ENCODE peak calls at places on chromosomes 4 and X, in eight cellular contexts. One of them, this sample, is unnamed.

GRCh38 chr4:17010426-17011087 is 112.1 kb upstream of the LDB2 start:
- DNase-seq in G401: no peak
- DNase-seq in stimulated activated CD4-positive, alpha-beta T cell treated with anti-CD3 and anti-CD28 coated beads, Interleukin-2, amount 100 ng/mL, for 48 hours: no peak
- DNase-seq in hypothalamus: no peak
- DNase-seq in fibroblast of the aortic adventitia: no peak
- DNase-seq in Caco-2: no peak
- DNase-seq in ecto neural progenitor cell: no peak
- DNase-seq in NCI-H510A treated with DMSO at 0.1 percent for 48 hours: no peak
- DNase-seq in this sample: no peak

GRCh38 chrX:109707322-109707721 is 25.7 kb downstream of the ACSL4 start:
- DNase-seq in stimulated activated CD4-positive, alpha-beta T cell treated with anti-CD3 and anti-CD28 coated beads, Interleukin-2, amount 100 ng/mL, for 48 hours: no peak
- DNase-seq in Caco-2: no peak
- DNase-seq in ecto neural progenitor cell: no peak
- DNase-seq in fibroblast of the aortic adventitia: no peak
- DNase-seq in G401: no peak
- DNase-seq in hypothalamus: no peak
- DNase-seq in NCI-H510A treated with DMSO at 0.1 percent for 48 hours: no peak
- DNase-seq in this sample: no peak

GRCh38 chr4:26766142-26766541 is 94.5 kb upstream of the STIM2 start:
- DNase-seq in NCI-H510A treated with DMSO at 0.1 percent for 48 hours: no peak
- DNase-seq in stimulated activated CD4-positive, alpha-beta T cell treated with anti-CD3 and anti-CD28 coated beads, Interleukin-2, amount 100 ng/mL, for 48 hours: no peak
- DNase-seq in fibroblast of the aortic adventitia: no peak
- DNase-seq in G401: no peak
- DNase-seq in hypothalamus: no peak
- DNase-seq in ecto neural progenitor cell: no peak
- DNase-seq in Caco-2: no peak
- DNase-seq in this sample: no peak

GRCh38 chr4:28654618-28655017 is 1794.0 kb downstream of the STIM2 start:
- DNase-seq in hypothalamus: no peak
- DNase-seq in G401: no peak
- DNase-seq in Caco-2: no peak
- DNase-seq in NCI-H510A treated with DMSO at 0.1 percent for 48 hours: no peak
- DNase-seq in ecto neural progenitor cell: no peak
- DNase-seq in stimulated activated CD4-positive, alpha-beta T cell treated with anti-CD3 and anti-CD28 coated beads, Interleukin-2, amount 100 ng/mL, for 48 hours: no peak
- DNase-seq in fibroblast of the aortic adventitia: no peak
- DNase-seq in this sample: no peak

GRCh38 chr4:76993787-76994641 is 44.5 kb downstream of the SEPTIN11 start:
- DNase-seq in NCI-H510A treated with DMSO at 0.1 percent for 48 hours: peak
- DNase-seq in stimulated activated CD4-positive, alpha-beta T cell treated with anti-CD3 and anti-CD28 coated beads, Interleukin-2, amount 100 ng/mL, for 48 hours: peak
- DNase-seq in G401: peak
- DNase-seq in Caco-2: no peak
- DNase-seq in fibroblast of the aortic adventitia: no peak
- DNase-seq in hypothalamus: no peak
- DNase-seq in ecto neural progenitor cell: no peak
- DNase-seq in this sample: no peak

GRCh38 chr4:8653326-8654000 is 60.9 kb downstream of the CPZ start:
- DNase-seq in NCI-H510A treated with DMSO at 0.1 percent for 48 hours: no peak
- DNase-seq in hypothalamus: no peak
- DNase-seq in Caco-2: peak
- DNase-seq in fibroblast of the aortic adventitia: no peak
- DNase-seq in G401: no peak
- DNase-seq in ecto neural progenitor cell: peak
- DNase-seq in stimulated activated CD4-positive, alpha-beta T cell treated with anti-CD3 and anti-CD28 coated beads, Interleukin-2, amount 100 ng/mL, for 48 hours: no peak
- DNase-seq in this sample: no peak

GRCh38 chr4:80255374-80256095 is 10.9 kb upstream of the FGF5 start:
- DNase-seq in G401: no peak
- DNase-seq in ecto neural progenitor cell: no peak
- DNase-seq in NCI-H510A treated with DMSO at 0.1 percent for 48 hours: no peak
- DNase-seq in stimulated activated CD4-positive, alpha-beta T cell treated with anti-CD3 and anti-CD28 coated beads, Interleukin-2, amount 100 ng/mL, for 48 hours: no peak
- DNase-seq in fibroblast of the aortic adventitia: no peak
- DNase-seq in Caco-2: no peak
- DNase-seq in hypothalamus: no peak
- DNase-seq in this sample: no peak

GRCh38 chr4:41212221-41213203 is 1.8 kb downstream of the APBB2 start:
- DNase-seq in Caco-2: peak
- DNase-seq in ecto neural progenitor cell: no peak
- DNase-seq in stimulated activated CD4-positive, alpha-beta T cell treated with anti-CD3 and anti-CD28 coated beads, Interleukin-2, amount 100 ng/mL, for 48 hours: no peak
- DNase-seq in G401: peak
- DNase-seq in hypothalamus: peak
- DNase-seq in NCI-H510A treated with DMSO at 0.1 percent for 48 hours: peak
- DNase-seq in fibroblast of the aortic adventitia: peak
- DNase-seq in this sample: no peak

GRCh38 chr4:113181289-113182007 is 132.0 kb downstream of the ANK2 start:
- DNase-seq in Caco-2: peak
- DNase-seq in stimulated activated CD4-positive, alpha-beta T cell treated with anti-CD3 and anti-CD28 coated beads, Interleukin-2, amount 100 ng/mL, for 48 hours: no peak
- DNase-seq in ecto neural progenitor cell: no peak
- DNase-seq in fibroblast of the aortic adventitia: no peak
- DNase-seq in hypothalamus: no peak
- DNase-seq in G401: peak
- DNase-seq in NCI-H510A treated with DMSO at 0.1 percent for 48 hours: peak
- DNase-seq in this sample: no peak

GRCh38 chr4:88963817-88964216 is 93.2 kb downstream of the FAM13A start:
- DNase-seq in G401: no peak
- DNase-seq in NCI-H510A treated with DMSO at 0.1 percent for 48 hours: peak
- DNase-seq in fibroblast of the aortic adventitia: no peak
- DNase-seq in Caco-2: no peak
- DNase-seq in stimulated activated CD4-positive, alpha-beta T cell treated with anti-CD3 and anti-CD28 coated beads, Interleukin-2, amount 100 ng/mL, for 48 hours: no peak
- DNase-seq in ecto neural progenitor cell: no peak
- DNase-seq in hypothalamus: no peak
- DNase-seq in this sample: no peak

GRCh38 chr4:130712038-130712437 is 1616.1 kb downstream of the C4orf33 start:
- DNase-seq in G401: no peak
- DNase-seq in Caco-2: no peak
- DNase-seq in ecto neural progenitor cell: no peak
- DNase-seq in NCI-H510A treated with DMSO at 0.1 percent for 48 hours: no peak
- DNase-seq in fibroblast of the aortic adventitia: no peak
- DNase-seq in hypothalamus: no peak
- DNase-seq in stimulated activated CD4-positive, alpha-beta T cell treated with anti-CD3 and anti-CD28 coated beads, Interleukin-2, amount 100 ng/mL, for 48 hours: no peak
- DNase-seq in this sample: no peak

GRCh38 chr4:130077275-130077674 is 981.3 kb downstream of the C4orf33 start:
- DNase-seq in ecto neural progenitor cell: no peak
- DNase-seq in stimulated activated CD4-positive, alpha-beta T cell treated with anti-CD3 and anti-CD28 coated beads, Interleukin-2, amount 100 ng/mL, for 48 hours: no peak
- DNase-seq in fibroblast of the aortic adventitia: no peak
- DNase-seq in G401: no peak
- DNase-seq in hypothalamus: no peak
- DNase-seq in Caco-2: no peak
- DNase-seq in NCI-H510A treated with DMSO at 0.1 percent for 48 hours: no peak
- DNase-seq in this sample: no peak

GRCh38 chrX:65932173-65933084 is 107.5 kb downstream of the VSIG4 start:
- DNase-seq in Caco-2: no peak
- DNase-seq in NCI-H510A treated with DMSO at 0.1 percent for 48 hours: no peak
- DNase-seq in fibroblast of the aortic adventitia: no peak
- DNase-seq in hypothalamus: no peak
- DNase-seq in G401: no peak
- DNase-seq in stimulated activated CD4-positive, alpha-beta T cell treated with anti-CD3 and anti-CD28 coated beads, Interleukin-2, amount 100 ng/mL, for 48 hours: no peak
- DNase-seq in ecto neural progenitor cell: no peak
- DNase-seq in this sample: no peak

GRCh38 chr4:1029957-1030520 is 18.6 kb downstream of the FGFRL1 start:
- DNase-seq in NCI-H510A treated with DMSO at 0.1 percent for 48 hours: no peak
- DNase-seq in fibroblast of the aortic adventitia: no peak
- DNase-seq in Caco-2: no peak
- DNase-seq in G401: no peak
- DNase-seq in hypothalamus: no peak
- DNase-seq in ecto neural progenitor cell: peak
- DNase-seq in stimulated activated CD4-positive, alpha-beta T cell treated with anti-CD3 and anti-CD28 coated beads, Interleukin-2, amount 100 ng/mL, for 48 hours: no peak
- DNase-seq in this sample: no peak

GRCh38 chr4:6116696-6117285 is 83.6 kb downstream of the JAKMIP1 start:
- DNase-seq in stimulated activated CD4-positive, alpha-beta T cell treated with anti-CD3 and anti-CD28 coated beads, Interleukin-2, amount 100 ng/mL, for 48 hours: no peak
- DNase-seq in Caco-2: no peak
- DNase-seq in hypothalamus: no peak
- DNase-seq in NCI-H510A treated with DMSO at 0.1 percent for 48 hours: peak
- DNase-seq in G401: peak
- DNase-seq in fibroblast of the aortic adventitia: no peak
- DNase-seq in ecto neural progenitor cell: peak
- DNase-seq in this sample: no peak

GRCh38 chr4:120066182-120066524 is 495 bp downstream of the MAD2L1 start:
- DNase-seq in ecto neural progenitor cell: no peak
- DNase-seq in G401: no peak
- DNase-seq in fibroblast of the aortic adventitia: no peak
- DNase-seq in NCI-H510A treated with DMSO at 0.1 percent for 48 hours: no peak
- DNase-seq in stimulated activated CD4-positive, alpha-beta T cell treated with anti-CD3 and anti-CD28 coated beads, Interleukin-2, amount 100 ng/mL, for 48 hours: no peak
- DNase-seq in Caco-2: no peak
- DNase-seq in hypothalamus: no peak
- DNase-seq in this sample: no peak

GRCh38 chr4:131370846-131371245 is 1778.2 kb upstream of the PCDH10 start:
- DNase-seq in fibroblast of the aortic adventitia: no peak
- DNase-seq in NCI-H510A treated with DMSO at 0.1 percent for 48 hours: peak
- DNase-seq in hypothalamus: no peak
- DNase-seq in stimulated activated CD4-positive, alpha-beta T cell treated with anti-CD3 and anti-CD28 coated beads, Interleukin-2, amount 100 ng/mL, for 48 hours: no peak
- DNase-seq in G401: no peak
- DNase-seq in ecto neural progenitor cell: no peak
- DNase-seq in Caco-2: no peak
- DNase-seq in this sample: no peak

GRCh38 chrX:14291626-14292025 is 237.7 kb upstream of the GLRA2 start:
- DNase-seq in NCI-H510A treated with DMSO at 0.1 percent for 48 hours: no peak
- DNase-seq in hypothalamus: no peak
- DNase-seq in Caco-2: no peak
- DNase-seq in ecto neural progenitor cell: no peak
- DNase-seq in fibroblast of the aortic adventitia: no peak
- DNase-seq in G401: no peak
- DNase-seq in stimulated activated CD4-positive, alpha-beta T cell treated with anti-CD3 and anti-CD28 coated beads, Interleukin-2, amount 100 ng/mL, for 48 hours: no peak
- DNase-seq in this sample: no peak

GRCh38 chr4:8772499-8773123 is 99.0 kb downstream of the HMX1 start:
- DNase-seq in stimulated activated CD4-positive, alpha-beta T cell treated with anti-CD3 and anti-CD28 coated beads, Interleukin-2, amount 100 ng/mL, for 48 hours: no peak
- DNase-seq in G401: no peak
- DNase-seq in Caco-2: no peak
- DNase-seq in hypothalamus: no peak
- DNase-seq in fibroblast of the aortic adventitia: no peak
- DNase-seq in ecto neural progenitor cell: no peak
- DNase-seq in NCI-H510A treated with DMSO at 0.1 percent for 48 hours: no peak
- DNase-seq in this sample: peak

GRCh38 chr4:108512615-108513505 is 107.5 kb upstream of the RPL34 start:
- DNase-seq in G401: peak
- DNase-seq in stimulated activated CD4-positive, alpha-beta T cell treated with anti-CD3 and anti-CD28 coated beads, Interleukin-2, amount 100 ng/mL, for 48 hours: peak
- DNase-seq in Caco-2: peak
- DNase-seq in NCI-H510A treated with DMSO at 0.1 percent for 48 hours: peak
- DNase-seq in fibroblast of the aortic adventitia: peak
- DNase-seq in hypothalamus: peak
- DNase-seq in ecto neural progenitor cell: peak
- DNase-seq in this sample: no peak

GRCh38 chr4:74370912-74371311 is 6.0 kb downstream of the EREG start:
- DNase-seq in ecto neural progenitor cell: peak
- DNase-seq in NCI-H510A treated with DMSO at 0.1 percent for 48 hours: peak
- DNase-seq in G401: peak
- DNase-seq in Caco-2: peak
- DNase-seq in stimulated activated CD4-positive, alpha-beta T cell treated with anti-CD3 and anti-CD28 coated beads, Interleukin-2, amount 100 ng/mL, for 48 hours: no peak
- DNase-seq in hypothalamus: no peak
- DNase-seq in fibroblast of the aortic adventitia: peak
- DNase-seq in this sample: no peak

GRCh38 chrX:37685452-37686347 is at the start of gene XK:
- DNase-seq in hypothalamus: no peak
- DNase-seq in G401: peak
- DNase-seq in NCI-H510A treated with DMSO at 0.1 percent for 48 hours: peak
- DNase-seq in fibroblast of the aortic adventitia: peak
- DNase-seq in stimulated activated CD4-positive, alpha-beta T cell treated with anti-CD3 and anti-CD28 coated beads, Interleukin-2, amount 100 ng/mL, for 48 hours: peak
- DNase-seq in Caco-2: peak
- DNase-seq in ecto neural progenitor cell: peak
- DNase-seq in this sample: peak

GRCh38 chrX:4175221-4175620 is 461.8 kb upstream of the PRKX start:
- DNase-seq in Caco-2: no peak
- DNase-seq in ecto neural progenitor cell: no peak
- DNase-seq in NCI-H510A treated with DMSO at 0.1 percent for 48 hours: no peak
- DNase-seq in hypothalamus: no peak
- DNase-seq in G401: no peak
- DNase-seq in fibroblast of the aortic adventitia: no peak
- DNase-seq in stimulated activated CD4-positive, alpha-beta T cell treated with anti-CD3 and anti-CD28 coated beads, Interleukin-2, amount 100 ng/mL, for 48 hours: no peak
- DNase-seq in this sample: no peak

GRCh38 chrX:44332437-44332836 is 11.0 kb downstream of the EFHC2 start:
- DNase-seq in Caco-2: no peak
- DNase-seq in ecto neural progenitor cell: no peak
- DNase-seq in stimulated activated CD4-positive, alpha-beta T cell treated with anti-CD3 and anti-CD28 coated beads, Interleukin-2, amount 100 ng/mL, for 48 hours: no peak
- DNase-seq in fibroblast of the aortic adventitia: no peak
- DNase-seq in G401: no peak
- DNase-seq in NCI-H510A treated with DMSO at 0.1 percent for 48 hours: no peak
- DNase-seq in hypothalamus: no peak
- DNase-seq in this sample: no peak

GRCh38 chrX:102845020-102845419 is 92.1 kb upstream of the RAB40AL start:
- DNase-seq in stimulated activated CD4-positive, alpha-beta T cell treated with anti-CD3 and anti-CD28 coated beads, Interleukin-2, amount 100 ng/mL, for 48 hours: no peak
- DNase-seq in hypothalamus: no peak
- DNase-seq in fibroblast of the aortic adventitia: no peak
- DNase-seq in NCI-H510A treated with DMSO at 0.1 percent for 48 hours: no peak
- DNase-seq in Caco-2: no peak
- DNase-seq in G401: no peak
- DNase-seq in ecto neural progenitor cell: no peak
- DNase-seq in this sample: no peak

GRCh38 chrX:111270339-111270738 is at the start of gene CAPN6:
- DNase-seq in G401: no peak
- DNase-seq in hypothalamus: no peak
- DNase-seq in Caco-2: peak
- DNase-seq in fibroblast of the aortic adventitia: peak
- DNase-seq in ecto neural progenitor cell: peak
- DNase-seq in NCI-H510A treated with DMSO at 0.1 percent for 48 hours: no peak
- DNase-seq in stimulated activated CD4-positive, alpha-beta T cell treated with anti-CD3 and anti-CD28 coated beads, Interleukin-2, amount 100 ng/mL, for 48 hours: no peak
- DNase-seq in this sample: no peak

GRCh38 chrX:38154340-38154739 is 66.3 kb downstream of the SRPX start:
- DNase-seq in hypothalamus: no peak
- DNase-seq in ecto neural progenitor cell: no peak
- DNase-seq in Caco-2: no peak
- DNase-seq in fibroblast of the aortic adventitia: no peak
- DNase-seq in G401: no peak
- DNase-seq in stimulated activated CD4-positive, alpha-beta T cell treated with anti-CD3 and anti-CD28 coated beads, Interleukin-2, amount 100 ng/mL, for 48 hours: no peak
- DNase-seq in NCI-H510A treated with DMSO at 0.1 percent for 48 hours: no peak
- DNase-seq in this sample: no peak

GRCh38 chrX:80576815-80577533 is 156.7 kb downstream of the TENT5D start:
- DNase-seq in hypothalamus: no peak
- DNase-seq in G401: no peak
- DNase-seq in NCI-H510A treated with DMSO at 0.1 percent for 48 hours: no peak
- DNase-seq in fibroblast of the aortic adventitia: peak
- DNase-seq in ecto neural progenitor cell: no peak
- DNase-seq in stimulated activated CD4-positive, alpha-beta T cell treated with anti-CD3 and anti-CD28 coated beads, Interleukin-2, amount 100 ng/mL, for 48 hours: no peak
- DNase-seq in Caco-2: no peak
- DNase-seq in this sample: no peak

GRCh38 chr4:2186133-2186864 is 55.6 kb downstream of the HAUS3 start:
- DNase-seq in ecto neural progenitor cell: no peak
- DNase-seq in stimulated activated CD4-positive, alpha-beta T cell treated with anti-CD3 and anti-CD28 coated beads, Interleukin-2, amount 100 ng/mL, for 48 hours: no peak
- DNase-seq in hypothalamus: no peak
- DNase-seq in G401: peak
- DNase-seq in fibroblast of the aortic adventitia: peak
- DNase-seq in Caco-2: peak
- DNase-seq in NCI-H510A treated with DMSO at 0.1 percent for 48 hours: peak
- DNase-seq in this sample: no peak

GRCh38 chrX:147476008-147476407 is 435.7 kb upstream of the FMR1 start:
- DNase-seq in stimulated activated CD4-positive, alpha-beta T cell treated with anti-CD3 and anti-CD28 coated beads, Interleukin-2, amount 100 ng/mL, for 48 hours: no peak
- DNase-seq in Caco-2: no peak
- DNase-seq in ecto neural progenitor cell: no peak
- DNase-seq in hypothalamus: no peak
- DNase-seq in fibroblast of the aortic adventitia: no peak
- DNase-seq in NCI-H510A treated with DMSO at 0.1 percent for 48 hours: no peak
- DNase-seq in G401: peak
- DNase-seq in this sample: no peak

GRCh38 chr4:85500110-85500867 is 25.3 kb downstream of the ARHGAP24 start:
- DNase-seq in ecto neural progenitor cell: no peak
- DNase-seq in Caco-2: no peak
- DNase-seq in hypothalamus: no peak
- DNase-seq in NCI-H510A treated with DMSO at 0.1 percent for 48 hours: no peak
- DNase-seq in stimulated activated CD4-positive, alpha-beta T cell treated with anti-CD3 and anti-CD28 coated beads, Interleukin-2, amount 100 ng/mL, for 48 hours: no peak
- DNase-seq in G401: no peak
- DNase-seq in fibroblast of the aortic adventitia: peak
- DNase-seq in this sample: no peak

GRCh38 chrX:51461053-51462050 is 35.0 kb downstream of the NUDT11 start:
- DNase-seq in ecto neural progenitor cell: no peak
- DNase-seq in Caco-2: no peak
- DNase-seq in fibroblast of the aortic adventitia: peak
- DNase-seq in hypothalamus: no peak
- DNase-seq in NCI-H510A treated with DMSO at 0.1 percent for 48 hours: peak
- DNase-seq in G401: peak
- DNase-seq in stimulated activated CD4-positive, alpha-beta T cell treated with anti-CD3 and anti-CD28 coated beads, Interleukin-2, amount 100 ng/mL, for 48 hours: no peak
- DNase-seq in this sample: no peak

GRCh38 chr4:1856920-1857699 is 1.2 kb upstream of the LETM1 start:
- DNase-seq in fibroblast of the aortic adventitia: peak
- DNase-seq in NCI-H510A treated with DMSO at 0.1 percent for 48 hours: no peak
- DNase-seq in hypothalamus: no peak
- DNase-seq in G401: peak
- DNase-seq in Caco-2: no peak
- DNase-seq in ecto neural progenitor cell: no peak
- DNase-seq in stimulated activated CD4-positive, alpha-beta T cell treated with anti-CD3 and anti-CD28 coated beads, Interleukin-2, amount 100 ng/mL, for 48 hours: no peak
- DNase-seq in this sample: no peak

GRCh38 chr4:141346144-141346543 is 125.4 kb downstream of the ZNF330 start:
- DNase-seq in hypothalamus: no peak
- DNase-seq in Caco-2: no peak
- DNase-seq in G401: peak
- DNase-seq in fibroblast of the aortic adventitia: peak
- DNase-seq in ecto neural progenitor cell: no peak
- DNase-seq in NCI-H510A treated with DMSO at 0.1 percent for 48 hours: peak
- DNase-seq in stimulated activated CD4-positive, alpha-beta T cell treated with anti-CD3 and anti-CD28 coated beads, Interleukin-2, amount 100 ng/mL, for 48 hours: no peak
- DNase-seq in this sample: no peak